ENCODE peak calls at places on chromosomes 7 and 10, in nine cellular contexts. O is neural crest cell, E is osteocyte, P is fibroblast of pulmonary artery, M is AG04449, X is mucosa of descending colon, S is Calu3, Q is GM12865, V is AG10803. R is an unnamed sample.

GRCh38 chr10:90865400-90865799 is 6.4 kb upstream of the RPP30 start:
- DNase-seq in O (no peak), E (no peak), P (peak; percentile 58), M (no peak), X (no peak), S (no peak), Q (peak; percentile 26), V (peak; percentile 21), R (no peak)

GRCh38 chr7:42677751-42678231 is 234.1 kb downstream of the C7orf25 start:
- DNase-seq in O (no peak), E (no peak), P (peak; percentile 91), M (peak; percentile 50), X (peak; percentile 8), S (no peak), Q (no peak), V (peak; percentile 95), R (peak; percentile 39)

GRCh38 chr10:64813391-64813790 is 1292.2 kb downstream of the REEP3 start:
- DNase-seq in O (no peak), E (no peak), P (no peak), M (no peak), X (no peak), S (no peak), Q (no peak), V (no peak), R (no peak)

GRCh38 chr10:91745086-91745831 is 53.0 kb upstream of the TNKS2 start:
- DNase-seq in O (no peak), E (no peak), P (peak; percentile 39), M (no peak), X (peak; percentile 10), S (peak; percentile 44), Q (peak; percentile 16), V (peak; percentile 12), R (peak; percentile 13)

GRCh38 chr10:71206911-71207310 is 5.5 kb upstream of the UNC5B start:
- DNase-seq in O (no peak), E (no peak), P (no peak), M (no peak), X (no peak), S (no peak), Q (no peak), V (no peak), R (no peak)

GRCh38 chr7:20797174-20798080 is 10.7 kb upstream of the SP8 start:
- DNase-seq in O (no peak), E (no peak), P (no peak), M (no peak), X (peak; percentile 28), S (no peak), Q (peak; percentile 50), V (no peak), R (no peak)

GRCh38 chr7:188174-188573 is 4.2 kb upstream of the FAM20C start:
- DNase-seq in O (no peak), E (no peak), P (no peak), M (no peak), X (no peak), S (no peak), Q (no peak), V (no peak), R (no peak)

GRCh38 chr10:94403823-94404228 is 1.5 kb downstream of the TBC1D12 start:
- DNase-seq in O (no peak), E (no peak), P (no peak), M (no peak), X (no peak), S (no peak), Q (no peak), V (no peak), R (peak; percentile 27)

GRCh38 chr7:105044449-105045081 is 30.6 kb downstream of the KMT2E start:
- DNase-seq in O (no peak), E (no peak), P (no peak), M (no peak), X (no peak), S (no peak), Q (no peak), V (no peak), R (no peak)

GRCh38 chr7:15248514-15248913 is 313.3 kb downstream of the AGMO start:
- DNase-seq in O (no peak), E (no peak), P (no peak), M (no peak), X (no peak), S (no peak), Q (no peak), V (no peak), R (no peak)

GRCh38 chr10:119344381-119344780 is 137.0 kb downstream of the GRK5 start:
- DNase-seq in O (no peak), E (no peak), P (no peak), M (no peak), X (no peak), S (no peak), Q (no peak), V (no peak), R (no peak)

GRCh38 chr10:7186387-7187032 is 224.3 kb downstream of the SFMBT2 start:
- DNase-seq in O (no peak), E (no peak), P (peak; percentile 2), M (no peak), X (no peak), S (no peak), Q (no peak), V (no peak), R (no peak)

GRCh38 chr10:106506509-106507265 is 657.8 kb downstream of the SORCS1 start:
- DNase-seq in O (no peak), E (no peak), P (peak; percentile 58), M (no peak), X (no peak), S (no peak), Q (no peak), V (no peak), R (peak; percentile 12)

GRCh38 chr10:65719790-65720189 is 1206.0 kb upstream of the LRRTM3 start:
- DNase-seq in O (no peak), E (no peak), P (no peak), M (no peak), X (no peak), S (no peak), Q (no peak), V (peak; percentile 3), R (no peak)

GRCh38 chr7:154915600-154915999 is 87.3 kb downstream of the PAXIP1 start:
- DNase-seq in O (no peak), E (no peak), P (no peak), M (no peak), X (no peak), S (no peak), Q (no peak), V (no peak), R (no peak)

DNA sequence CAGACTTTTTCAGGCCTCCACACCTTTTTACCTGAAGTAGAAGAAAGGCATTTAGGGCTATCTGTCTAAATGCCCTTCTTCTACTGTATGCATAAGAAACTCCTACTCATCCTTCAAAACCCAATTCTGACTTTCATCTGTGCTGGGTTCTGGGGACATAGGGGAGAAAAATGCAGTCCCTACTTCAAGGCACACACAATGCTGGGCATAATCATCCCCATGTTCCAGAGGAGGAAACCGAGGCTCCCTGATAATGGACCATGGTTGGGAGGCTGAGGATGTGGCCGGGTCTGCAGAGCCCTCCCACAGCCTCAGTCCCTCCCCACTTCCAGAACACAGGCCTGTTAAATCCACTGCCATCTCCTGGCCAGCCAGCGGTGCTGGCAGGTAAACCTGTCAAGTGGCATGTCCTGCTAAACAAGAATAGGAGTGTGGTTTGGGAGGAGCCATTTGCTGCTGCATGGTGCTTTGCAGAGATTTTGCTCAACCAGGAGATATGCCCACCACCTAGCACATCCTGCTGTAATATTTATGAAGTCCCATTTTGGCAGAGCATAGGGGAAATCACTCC is 32.0 kb downstream of the GRID1 start:
- DNase-seq in O (no peak), E (no peak), P (no peak), M (no peak), X (no peak), S (peak; percentile 43), Q (no peak), V (no peak), R (no peak)
- TF ChIP-seq CTCF in O (no peak), E (no peak), P (no peak), M (no peak), X (no peak), S (peak; percentile 23), Q (no peak), V (no peak), R (peak; percentile 32)

DNA sequence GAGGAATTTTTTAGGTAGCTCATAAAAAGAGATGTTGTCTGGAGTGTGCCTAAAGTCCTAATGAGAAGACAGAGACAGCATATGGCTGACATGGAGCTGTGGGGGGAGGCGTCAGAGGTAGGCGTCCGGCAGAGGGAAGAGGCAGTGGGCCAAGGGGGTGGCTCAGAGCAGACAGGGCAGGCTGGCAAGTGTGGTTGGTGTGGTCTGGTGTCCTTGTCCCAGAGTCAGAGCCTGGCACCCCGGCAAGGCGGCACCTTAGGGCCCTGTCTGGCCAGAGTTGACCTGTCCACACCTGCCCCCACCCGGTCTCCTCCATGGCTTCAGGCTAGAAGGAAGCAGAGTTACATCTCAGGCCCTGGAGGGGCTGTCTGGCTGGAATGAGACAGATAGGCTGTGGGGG is 220.3 kb upstream of the ZNF32 start:
- DNase-seq in O (no peak), E (peak; percentile 59), P (no peak), M (no peak), X (no peak), S (no peak), Q (no peak), V (no peak), R (no peak)
- TF ChIP-seq CTCF in O (no peak), E (no peak), P (no peak), M (no peak), X (no peak), S (no peak), Q (no peak), V (no peak), R (no peak)

GRCh38 chr7:141027043-141027442 is 12.3 kb upstream of the MRPS33 start:
- DNase-seq in O (no peak), E (no peak), P (no peak), M (no peak), X (no peak), S (no peak), Q (no peak), V (no peak), R (no peak)
- TF ChIP-seq CTCF in O (no peak), E (no peak), P (no peak), M (no peak), X (no peak), S (no peak), Q (no peak), V (no peak), R (no peak)

GRCh38 chr10:114242235-114242634 is 3.2 kb downstream of the VWA2 start:
- DNase-seq in O (no peak), E (no peak), P (no peak), M (no peak), X (no peak), S (no peak), Q (no peak), V (no peak), R (no peak)

GRCh38 chr10:114239994-114240345 is 916 bp downstream of the VWA2 start:
- DNase-seq in O (no peak), E (no peak), P (no peak), M (no peak), X (no peak), S (no peak), Q (no peak), V (no peak), R (no peak)

GRCh38 chr10:114243661-114244060 is 4.6 kb downstream of the VWA2 start:
- DNase-seq in O (no peak), E (no peak), P (no peak), M (no peak), X (no peak), S (no peak), Q (no peak), V (no peak), R (no peak)

GRCh38 chr10:114244126-114244525 is 5.1 kb downstream of the VWA2 start:
- DNase-seq in O (no peak), E (no peak), P (no peak), M (no peak), X (no peak), S (peak; percentile 3), Q (no peak), V (no peak), R (no peak)

GRCh38 chr10:114239117-114239993 is at the start of gene VWA2:
- DNase-seq in O (peak; percentile 16), E (no peak), P (no peak), M (no peak), X (peak; percentile 62), S (peak; percentile 68), Q (peak; percentile 42), V (no peak), R (no peak)
- TF ChIP-seq CTCF in O (peak; percentile 52), E (peak; percentile 22), P (no peak), M (no peak), X (no peak), S (no peak), Q (peak; percentile 10), V (no peak), R (peak; percentile 31)

R was measured in epithelial cell of proximal tubule.